ENCODE peak calls at places on chromosomes 5 and 9, in four cellular contexts. Q is NCI-H1930; W is HFF-Myc; D is naive thymus-derived CD8-positive, alpha-beta T cell. S is an unnamed sample.

GRCh38 chr5:90530736-90531487 is 1.5 kb upstream of the LYSMD3 start:
- DNase-seq in Q (no peak), W (no peak), D (no peak), S (no peak)

GRCh38 chr5:120073722-120074121 is 390.4 kb upstream of the PRR16 start:
- DNase-seq in Q (no peak), W (no peak), D (no peak), S (no peak)

GRCh38 chr5:172749881-172750608 is 20.9 kb downstream of the DUSP1 start:
- DNase-seq in Q (no peak), W (no peak), D (no peak), S (no peak)

GRCh38 chr5:2703615-2704014 is 47.9 kb downstream of the IRX2 start:
- DNase-seq in Q (no peak), W (no peak), D (no peak), S (no peak)

GRCh38 chr9:22037954-22038690 is 29.0 kb upstream of the CDKN2B start:
- DNase-seq in Q (no peak), W (no peak), D (peak), S (no peak)

GRCh38 chr9:6055213-6055612 is 39.8 kb upstream of the RANBP6 start:
- DNase-seq in Q (peak), W (peak), D (peak), S (peak)

GRCh38 chr9:85249313-85249621 is 492.5 kb downstream of the AGTPBP1 start:
- DNase-seq in Q (no peak), W (no peak), D (no peak), S (no peak)

GRCh38 chr5:672329-673139 is 20.6 kb downstream of the TPPP start:
- DNase-seq in Q (peak), W (peak), D (peak), S (peak)

GRCh38 chr9:73799446-73799845 is 647.8 kb downstream of the ANXA1 start:
- DNase-seq in Q (no peak), W (no peak), D (no peak), S (no peak)

GRCh38 chr5:53179681-53180080 is 70.1 kb upstream of the MOCS2 start:
- DNase-seq in Q (no peak), W (no peak), D (no peak), S (no peak)

GRCh38 chr9:33372900-33373299 is 29.5 kb downstream of the AQP7 start:
- DNase-seq in Q (no peak), W (no peak), D (no peak), S (no peak)

GRCh38 chr5:14349029-14349428 is 205.9 kb downstream of the TRIO start:
- DNase-seq in Q (no peak), W (no peak), D (no peak), S (no peak)

GRCh38 chr9:38026021-38026809 is 42.8 kb downstream of the SHB start:
- DNase-seq in Q (no peak), W (peak), D (no peak), S (no peak)

GRCh38 chr5:33810491-33811120 is 81.2 kb downstream of the ADAMTS12 start:
- DNase-seq in Q (no peak), W (no peak), D (no peak), S (no peak)

GRCh38 chr9:120443489-120443888 is 136.5 kb downstream of the CDK5RAP2 start:
- DNase-seq in Q (no peak), W (no peak), D (no peak), S (no peak)

GRCh38 chr5:37715361-37715760 is 124.5 kb downstream of the GDNF start:
- DNase-seq in Q (no peak), W (no peak), D (no peak), S (no peak)

GRCh38 chr9:124122813-124123462 is 111.4 kb downstream of the LHX2 start:
- DNase-seq in Q (no peak), W (peak), D (no peak), S (no peak)

GRCh38 chr5:114185274-114185673 is 176.6 kb upstream of the KCNN2 start:
- DNase-seq in Q (no peak), W (peak), D (no peak), S (no peak)